ENCODE peak calls at places on chromosome 1, in four cellular contexts. One of them, this sample, is unnamed.

GRCh38 chr1:7299994-7300393 is 471.1 kb upstream of the VAMP3 start:
- DNase-seq in epithelial cell of prostate: no peak
- DNase-seq in NCI-H1694 treated with DMSO at 0.1 percent for 48 hours: no peak
- DNase-seq in GM10248: no peak
- DNase-seq in this sample: no peak

GRCh38 chr1:192576190-192577144 is 894 bp downstream of the RGS1 start:
- DNase-seq in epithelial cell of prostate: no peak
- DNase-seq in NCI-H1694 treated with DMSO at 0.1 percent for 48 hours: no peak
- DNase-seq in GM10248: no peak
- DNase-seq in this sample: no peak

GRCh38 chr1:68495968-68496679 is 758 bp downstream of the DEPDC1 start:
- DNase-seq in epithelial cell of prostate: no peak
- DNase-seq in NCI-H1694 treated with DMSO at 0.1 percent for 48 hours: peak
- DNase-seq in GM10248: peak
- DNase-seq in this sample: no peak

GRCh38 chr1:205365945-205366463 is 9.3 kb upstream of the KLHDC8A start:
- DNase-seq in epithelial cell of prostate: no peak
- DNase-seq in NCI-H1694 treated with DMSO at 0.1 percent for 48 hours: no peak
- DNase-seq in GM10248: no peak
- DNase-seq in this sample: peak

GRCh38 chr1:55155522-55155921 is 59.6 kb downstream of the USP24 start:
- DNase-seq in epithelial cell of prostate: no peak
- DNase-seq in NCI-H1694 treated with DMSO at 0.1 percent for 48 hours: no peak
- DNase-seq in GM10248: no peak
- DNase-seq in this sample: peak

GRCh38 chr1:62508187-62508758 is 71.4 kb downstream of the USP1 start:
- DNase-seq in epithelial cell of prostate: no peak
- DNase-seq in NCI-H1694 treated with DMSO at 0.1 percent for 48 hours: peak
- DNase-seq in GM10248: peak
- DNase-seq in this sample: peak

GRCh38 chr1:87329756-87330200 is 1.1 kb downstream of the LMO4 start:
- DNase-seq in epithelial cell of prostate: no peak
- DNase-seq in NCI-H1694 treated with DMSO at 0.1 percent for 48 hours: peak
- DNase-seq in GM10248: peak
- DNase-seq in this sample: peak

GRCh38 chr1:218587890-218588289 is 242.8 kb downstream of the TGFB2 start:
- DNase-seq in epithelial cell of prostate: no peak
- DNase-seq in NCI-H1694 treated with DMSO at 0.1 percent for 48 hours: no peak
- DNase-seq in GM10248: no peak
- DNase-seq in this sample: no peak

GRCh38 chr1:201551877-201552731 is 13.2 kb downstream of the NAV1 start:
- DNase-seq in epithelial cell of prostate: no peak
- DNase-seq in NCI-H1694 treated with DMSO at 0.1 percent for 48 hours: no peak
- DNase-seq in GM10248: no peak
- DNase-seq in this sample: no peak

GRCh38 chr1:230458509-230458908 is 32.4 kb upstream of the PGBD5 start:
- DNase-seq in epithelial cell of prostate: peak
- DNase-seq in NCI-H1694 treated with DMSO at 0.1 percent for 48 hours: no peak
- DNase-seq in GM10248: no peak
- DNase-seq in this sample: no peak

GRCh38 chr1:77280962-77281361 is 857 bp upstream of the AK5 start:
- DNase-seq in epithelial cell of prostate: no peak
- DNase-seq in NCI-H1694 treated with DMSO at 0.1 percent for 48 hours: no peak
- DNase-seq in GM10248: no peak
- DNase-seq in this sample: no peak

GRCh38 chr1:245797592-245798366 is 643.0 kb downstream of the KIF26B start:
- DNase-seq in epithelial cell of prostate: no peak
- DNase-seq in NCI-H1694 treated with DMSO at 0.1 percent for 48 hours: no peak
- DNase-seq in GM10248: no peak
- DNase-seq in this sample: no peak

GRCh38 chr1:21783679-21784603 is 992 bp upstream of the USP48 start:
- DNase-seq in epithelial cell of prostate: no peak
- DNase-seq in NCI-H1694 treated with DMSO at 0.1 percent for 48 hours: peak
- DNase-seq in GM10248: peak
- DNase-seq in this sample: no peak

GRCh38 chr1:180930687-180931086 is 18.0 kb downstream of the KIAA1614 start:
- DNase-seq in epithelial cell of prostate: no peak
- DNase-seq in NCI-H1694 treated with DMSO at 0.1 percent for 48 hours: peak
- DNase-seq in GM10248: no peak
- DNase-seq in this sample: no peak

GRCh38 chr1:155268630-155269029 is 4.7 kb downstream of the CLK2 start:
- DNase-seq in epithelial cell of prostate: no peak
- DNase-seq in NCI-H1694 treated with DMSO at 0.1 percent for 48 hours: no peak
- DNase-seq in GM10248: no peak
- DNase-seq in this sample: no peak

GRCh38 chr1:118223426-118223825 is 38.4 kb upstream of the SPAG17 start:
- DNase-seq in epithelial cell of prostate: no peak
- DNase-seq in NCI-H1694 treated with DMSO at 0.1 percent for 48 hours: no peak
- DNase-seq in GM10248: no peak
- DNase-seq in this sample: no peak

GRCh38 chr1:12031039-12031980 is 12.0 kb downstream of the MIIP start:
- DNase-seq in epithelial cell of prostate: no peak
- DNase-seq in NCI-H1694 treated with DMSO at 0.1 percent for 48 hours: no peak
- DNase-seq in GM10248: peak
- DNase-seq in this sample: no peak

GRCh38 chr1:229027622-229028182 is 243.2 kb upstream of the RAB4A start:
- DNase-seq in epithelial cell of prostate: no peak
- DNase-seq in NCI-H1694 treated with DMSO at 0.1 percent for 48 hours: peak
- DNase-seq in GM10248: no peak
- DNase-seq in this sample: no peak

GRCh38 chr1:2525524-2525895 is 886 bp downstream of the PANK4 start:
- DNase-seq in epithelial cell of prostate: no peak
- DNase-seq in NCI-H1694 treated with DMSO at 0.1 percent for 48 hours: no peak
- DNase-seq in GM10248: no peak
- DNase-seq in this sample: no peak

GRCh38 chr1:10730985-10731384 is 65.5 kb downstream of the CASZ1 start:
- DNase-seq in epithelial cell of prostate: peak
- DNase-seq in NCI-H1694 treated with DMSO at 0.1 percent for 48 hours: no peak
- DNase-seq in GM10248: no peak
- DNase-seq in this sample: no peak

GRCh38 chr1:232952514-232953175 is 2.2 kb downstream of the NTPCR start:
- DNase-seq in epithelial cell of prostate: peak
- DNase-seq in NCI-H1694 treated with DMSO at 0.1 percent for 48 hours: peak
- DNase-seq in GM10248: peak
- DNase-seq in this sample: peak

GRCh38 chr1:200838676-200839445 is 33.9 kb upstream of the GPR25 start:
- DNase-seq in epithelial cell of prostate: no peak
- DNase-seq in NCI-H1694 treated with DMSO at 0.1 percent for 48 hours: no peak
- DNase-seq in GM10248: no peak
- DNase-seq in this sample: no peak

GRCh38 chr1:180310095-180310494 is 80.0 kb downstream of the LHX4 start:
- DNase-seq in epithelial cell of prostate: peak
- DNase-seq in NCI-H1694 treated with DMSO at 0.1 percent for 48 hours: no peak
- DNase-seq in GM10248: no peak
- DNase-seq in this sample: no peak

GRCh38 chr1:201982082-201982922 is at the start of gene RNPEP:
- DNase-seq in epithelial cell of prostate: no peak
- DNase-seq in NCI-H1694 treated with DMSO at 0.1 percent for 48 hours: no peak
- DNase-seq in GM10248: peak
- DNase-seq in this sample: peak

GRCh38 chr1:226638001-226638601 is 89.5 kb downstream of the STUM start:
- DNase-seq in epithelial cell of prostate: no peak
- DNase-seq in NCI-H1694 treated with DMSO at 0.1 percent for 48 hours: no peak
- DNase-seq in GM10248: no peak
- DNase-seq in this sample: no peak

GRCh38 chr1:212964102-212964501 is 13.8 kb downstream of the VASH2 start:
- DNase-seq in epithelial cell of prostate: no peak
- DNase-seq in NCI-H1694 treated with DMSO at 0.1 percent for 48 hours: no peak
- DNase-seq in GM10248: no peak
- DNase-seq in this sample: no peak

GRCh38 chr1:118151312-118151937 is 33.6 kb downstream of the SPAG17 start:
- DNase-seq in epithelial cell of prostate: no peak
- DNase-seq in NCI-H1694 treated with DMSO at 0.1 percent for 48 hours: peak
- DNase-seq in GM10248: no peak
- DNase-seq in this sample: no peak

GRCh38 chr1:79042117-79042516 is 35.6 kb upstream of the ADGRL4 start:
- DNase-seq in epithelial cell of prostate: no peak
- DNase-seq in NCI-H1694 treated with DMSO at 0.1 percent for 48 hours: no peak
- DNase-seq in GM10248: peak
- DNase-seq in this sample: no peak

GRCh38 chr1:181351740-181352139 is 131.6 kb upstream of the CACNA1E start:
- DNase-seq in epithelial cell of prostate: no peak
- DNase-seq in NCI-H1694 treated with DMSO at 0.1 percent for 48 hours: no peak
- DNase-seq in GM10248: no peak
- DNase-seq in this sample: no peak

GRCh38 chr1:119286587-119287181 is 81.9 kb upstream of the HAO2 start:
- DNase-seq in epithelial cell of prostate: no peak
- DNase-seq in NCI-H1694 treated with DMSO at 0.1 percent for 48 hours: peak
- DNase-seq in GM10248: peak
- DNase-seq in this sample: no peak

GRCh38 chr1:157045251-157046218 is at the start of gene ARHGEF11:
- DNase-seq in epithelial cell of prostate: peak
- DNase-seq in NCI-H1694 treated with DMSO at 0.1 percent for 48 hours: peak
- DNase-seq in GM10248: peak
- DNase-seq in this sample: peak

GRCh38 chr1:2821970-2822620 is 20.6 kb upstream of the TTC34 start:
- DNase-seq in epithelial cell of prostate: no peak
- DNase-seq in NCI-H1694 treated with DMSO at 0.1 percent for 48 hours: no peak
- DNase-seq in GM10248: no peak
- DNase-seq in this sample: peak

GRCh38 chr1:197103295-197103694 is 36.2 kb upstream of the F13B start:
- DNase-seq in epithelial cell of prostate: no peak
- DNase-seq in NCI-H1694 treated with DMSO at 0.1 percent for 48 hours: no peak
- DNase-seq in GM10248: no peak
- DNase-seq in this sample: no peak

GRCh38 chr1:68174173-68175113 is 57.9 kb downstream of the WLS start:
- DNase-seq in epithelial cell of prostate: peak
- DNase-seq in NCI-H1694 treated with DMSO at 0.1 percent for 48 hours: peak
- DNase-seq in GM10248: no peak
- DNase-seq in this sample: no peak

GRCh38 chr1:193237381-193237978 is 51.1 kb upstream of the B3GALT2 start:
- DNase-seq in epithelial cell of prostate: no peak
- DNase-seq in NCI-H1694 treated with DMSO at 0.1 percent for 48 hours: no peak
- DNase-seq in GM10248: no peak
- DNase-seq in this sample: no peak

GRCh38 chr1:164728719-164729118 is 169.7 kb downstream of the PBX1 start:
- DNase-seq in epithelial cell of prostate: no peak
- DNase-seq in NCI-H1694 treated with DMSO at 0.1 percent for 48 hours: no peak
- DNase-seq in GM10248: no peak
- DNase-seq in this sample: no peak

GRCh38 chr1:181112071-181112929 is 23.8 kb downstream of the IER5 start:
- DNase-seq in epithelial cell of prostate: peak
- DNase-seq in NCI-H1694 treated with DMSO at 0.1 percent for 48 hours: no peak
- DNase-seq in GM10248: no peak
- DNase-seq in this sample: no peak

This sample was measured in cerebellum.